ENCODE peak calls at places on chromosomes 11 and 22, in four cellular contexts. X, U, L and Z are unnamed samples.

GRCh38 chr11:6667733-6668374 is 12.2 kb upstream of the DCHS1 start:
- DNase-seq in L (peak), X (no peak), U (peak), Z (no peak)

GRCh38 chr11:29518389-29519174 is 498.2 kb downstream of the KCNA4 start:
- DNase-seq in U (no peak), X (no peak), L (no peak), Z (no peak)

GRCh38 chr11:2580061-2580421 is 119.8 kb downstream of the KCNQ1OT1 start:
- DNase-seq in X (no peak), L (no peak), U (no peak), Z (no peak)

GRCh38 chr11:64489831-64490441 is 101.1 kb upstream of the SLC22A12 start:
- DNase-seq in L (peak), X (no peak), U (peak), Z (peak)

GRCh38 chr11:17208257-17208999 is 642 bp upstream of the PIK3C2A start:
- DNase-seq in L (peak), X (peak), U (peak), Z (peak)

GRCh38 chr11:2769779-2770555 is 70.2 kb upstream of the KCNQ1OT1 start:
- DNase-seq in X (peak), L (no peak), U (no peak), Z (no peak)

GRCh38 chr11:26028294-26028954 is 303.5 kb upstream of the ANO3 start:
- DNase-seq in X (no peak), L (no peak), U (no peak), Z (no peak)

GRCh38 chr11:8263109-8263768 is 439 bp downstream of the LMO1 start:
- DNase-seq in U (no peak), X (no peak), L (no peak), Z (no peak)

GRCh38 chr11:16809901-16810668 is 71.6 kb downstream of the C11orf58 start:
- DNase-seq in L (no peak), X (no peak), U (peak), Z (no peak)

GRCh38 chr22:38228326-38228872 is 26.6 kb downstream of the MAFF start:
- DNase-seq in X (no peak), L (no peak), U (no peak), Z (no peak)

GRCh38 chr11:62854013-62854824 is 14.8 kb upstream of the WDR74 start:
- DNase-seq in X (no peak), L (no peak), U (no peak), Z (no peak)

GRCh38 chr11:43987384-43988039 is 45.1 kb downstream of the C11orf96 start:
- DNase-seq in L (no peak), U (peak), X (peak), Z (no peak)
- TF ChIP-seq POLR2AphosphoS5 in L (no peak), U (no peak), X (peak), Z (no peak)

DNA sequence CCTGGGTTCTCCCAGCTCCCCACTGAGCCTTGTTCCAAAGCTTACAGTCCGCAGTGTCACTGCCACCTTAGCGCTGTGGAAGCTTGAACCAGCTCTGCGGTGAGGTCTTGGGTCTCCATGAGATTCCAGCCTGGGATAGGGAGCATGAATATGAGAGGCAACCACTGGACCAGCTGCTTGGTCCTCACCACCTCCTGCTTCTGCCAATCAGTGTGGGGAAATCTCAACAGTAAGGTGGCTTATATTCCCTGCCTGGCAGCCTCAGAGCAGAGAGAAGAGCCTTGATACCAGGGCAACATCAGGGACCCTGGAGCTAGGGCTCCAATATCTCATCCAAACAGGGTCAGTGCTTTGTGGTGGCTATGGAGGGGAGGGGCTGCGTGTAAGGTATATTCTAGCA is 912 bp downstream of the CD44 start:
- DNase-seq in X (no peak), U (no peak), L (no peak), Z (no peak)
- TF ChIP-seq POLR2A in X (no peak), U (no peak), L (no peak), Z (no peak)

DNA sequence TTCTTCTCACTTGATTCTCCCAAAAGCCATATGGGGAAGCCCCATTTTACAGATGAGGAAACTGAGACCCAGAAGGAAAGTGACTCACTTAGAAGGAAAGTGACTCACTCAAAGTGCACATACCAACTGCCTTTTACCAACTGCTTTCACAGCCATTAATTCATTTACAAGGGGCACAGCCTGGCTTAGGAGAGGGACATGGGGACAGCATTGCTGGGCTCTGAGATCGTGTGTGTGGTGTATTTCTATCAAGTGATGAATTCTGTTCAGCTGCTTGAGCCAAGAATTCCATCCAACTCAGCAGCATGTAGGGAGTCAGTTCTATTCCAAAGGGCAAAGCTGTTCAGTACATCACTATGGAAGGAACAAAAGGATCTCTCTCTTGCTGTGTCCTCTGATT is 23.5 kb upstream of the PAK1 start:
- DNase-seq in L (no peak), U (no peak), X (no peak), Z (no peak)
- TF ChIP-seq POLR2AphosphoS5 in L (no peak), U (no peak), X (no peak), Z (no peak)

GRCh38 chr11:57345555-57346151 is 7.5 kb downstream of the P2RX3 start:
- DNase-seq in X (no peak), U (peak), L (peak), Z (peak)
- TF ChIP-seq POLR2A in X (no peak), U (no peak), L (no peak), Z (no peak)

GRCh38 chr11:67614730-67615454 is 8.2 kb downstream of the NDUFV1 start:
- DNase-seq in X (no peak), L (no peak), U (no peak), Z (no peak)

GRCh38 chr11:67613313-67613959 is 6.7 kb downstream of the NDUFV1 start:
- DNase-seq in X (no peak), L (no peak), U (no peak), Z (no peak)

GRCh38 chr11:67612751-67613150 is 6.0 kb downstream of the NDUFV1 start:
- DNase-seq in L (no peak), U (no peak), X (no peak), Z (no peak)

GRCh38 chr11:67615455-67616430 is 9.0 kb downstream of the NDUFV1 start:
- DNase-seq in L (peak), X (no peak), U (no peak), Z (no peak)

DNA sequence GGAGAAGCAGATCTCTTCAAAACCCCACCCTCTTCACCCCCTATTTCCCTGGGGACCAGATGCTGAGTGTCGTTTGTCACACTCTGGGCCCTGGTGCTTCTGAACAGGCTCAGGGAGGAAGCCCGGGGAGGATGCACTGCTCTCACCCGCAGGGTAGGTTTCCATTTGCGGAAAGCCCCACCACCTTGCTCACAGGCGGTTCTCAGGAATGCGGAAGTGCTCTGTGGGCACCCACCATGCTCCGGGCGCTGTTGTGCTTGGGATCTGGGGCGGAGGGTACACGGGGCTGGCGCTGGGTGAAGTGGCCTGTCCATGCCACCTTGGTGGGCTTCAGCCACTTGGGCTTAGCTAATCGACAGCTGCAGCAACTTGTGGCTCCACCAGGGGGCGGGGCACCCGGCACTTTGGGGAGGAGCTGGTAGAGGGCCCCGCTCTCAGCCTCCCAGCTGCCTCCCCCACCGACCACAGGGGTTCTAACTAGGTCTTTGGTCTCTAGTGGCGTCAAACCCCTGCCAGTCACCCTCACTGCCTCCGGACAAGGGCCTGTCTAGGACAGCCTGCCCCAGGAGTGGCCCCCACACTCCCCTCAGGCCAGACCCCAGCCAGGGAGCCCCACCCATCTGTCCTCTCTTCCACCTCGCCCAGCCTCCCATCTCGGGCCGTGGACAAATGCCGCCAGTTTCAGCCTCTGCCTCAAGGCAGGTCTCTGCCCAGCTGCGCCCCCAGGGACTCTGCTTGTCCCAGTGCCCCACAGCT is 7.4 kb downstream of the NDUFV1 start:
- DNase-seq in U (peak), X (no peak), L (peak), Z (peak)
- TF ChIP-seq POLR2AphosphoS5 in U (peak), X (no peak), L (no peak), Z (peak)

GRCh38 chr11:128518493-128519207 is 68.7 kb downstream of the ETS1 start:
- DNase-seq in U (no peak), X (no peak), L (no peak), Z (no peak)

GRCh38 chr11:128516467-128516778 is 70.9 kb downstream of the ETS1 start:
- DNase-seq in U (no peak), L (no peak), X (peak), Z (no peak)

GRCh38 chr11:128519353-128519752 is 68.0 kb downstream of the ETS1 start:
- DNase-seq in X (no peak), L (no peak), U (no peak), Z (no peak)

GRCh38 chr11:128516886-128517285 is 70.5 kb downstream of the ETS1 start:
- DNase-seq in X (peak), L (no peak), U (no peak), Z (no peak)

DNA sequence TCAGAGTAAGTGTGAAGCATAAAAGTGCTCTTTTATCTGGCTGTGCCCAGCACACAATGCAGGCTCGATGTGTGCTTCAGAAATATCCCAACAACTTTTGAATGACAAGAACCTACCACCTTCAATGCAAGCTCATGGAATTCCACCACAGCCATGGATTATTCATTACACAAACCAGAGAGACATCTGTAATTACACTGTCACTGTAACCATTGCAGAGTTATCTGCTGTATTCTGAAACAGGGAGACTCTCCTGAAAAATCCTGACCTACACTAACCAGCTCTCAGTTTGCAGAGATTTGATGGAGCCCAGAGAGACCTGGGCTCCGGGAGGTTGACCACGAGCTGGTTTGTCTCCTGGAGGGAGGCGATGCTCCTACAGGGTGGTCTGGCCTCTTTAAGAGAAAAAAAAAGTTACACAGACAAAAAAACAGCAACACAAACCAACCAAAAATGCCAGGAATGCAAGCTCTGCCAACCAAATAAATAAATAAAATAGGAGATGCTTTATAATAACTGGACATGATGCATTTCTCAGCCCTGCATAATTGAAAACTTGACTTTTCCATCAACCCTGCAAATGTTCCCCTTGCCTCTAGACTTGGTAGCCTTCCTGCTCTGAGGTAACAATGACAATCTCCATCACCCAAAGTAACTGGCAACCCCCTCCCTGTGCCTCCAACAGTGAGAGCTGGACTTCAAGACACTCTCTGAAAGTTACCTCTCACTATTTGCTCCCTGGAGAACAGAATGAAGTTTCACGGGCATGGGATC is 69.7 kb downstream of the ETS1 start:
- DNase-seq in X (peak), L (no peak), U (no peak), Z (no peak)
- TF ChIP-seq POLR2A in X (no peak), L (no peak), U (peak), Z (no peak)

GRCh38 chr22:43008509-43008908 is 6.4 kb downstream of the PACSIN2 start:
- DNase-seq in X (no peak), U (no peak), L (no peak), Z (no peak)

GRCh38 chr22:43006016-43006505 is 8.9 kb downstream of the PACSIN2 start:
- DNase-seq in L (no peak), X (no peak), U (no peak), Z (no peak)

GRCh38 chr22:43006753-43007152 is 8.2 kb downstream of the PACSIN2 start:
- DNase-seq in U (no peak), X (no peak), L (no peak), Z (no peak)

GRCh38 chr22:43008921-43009320 is 6.0 kb downstream of the PACSIN2 start:
- DNase-seq in U (no peak), X (no peak), L (no peak), Z (no peak)

GRCh38 chr22:43007519-43008102 is 7.3 kb downstream of the PACSIN2 start:
- DNase-seq in L (no peak), U (no peak), X (no peak), Z (no peak)
- TF ChIP-seq POLR2AphosphoS5 in L (no peak), U (no peak), X (no peak), Z (no peak)

DNA sequence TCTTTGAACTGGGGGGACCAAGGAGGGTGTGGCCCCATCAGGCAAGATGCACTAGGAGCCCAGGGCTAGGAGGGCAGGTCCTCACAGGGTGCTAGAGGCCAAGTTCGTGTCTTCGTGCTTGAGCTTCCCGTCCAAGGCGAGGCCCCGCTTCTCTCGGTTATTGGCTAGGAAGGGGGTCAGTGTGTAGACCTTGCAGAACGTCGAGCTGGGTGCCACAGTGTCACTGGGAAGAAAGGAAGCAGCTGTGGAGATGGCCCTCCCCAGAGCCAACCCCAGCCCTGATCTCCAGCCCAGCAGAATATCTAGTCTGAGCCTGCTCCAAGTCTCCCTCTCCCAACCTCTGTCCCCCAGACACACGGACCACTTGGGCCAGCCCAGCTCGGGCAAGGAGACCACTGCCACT is 33.4 kb downstream of the TPBGL start:
- DNase-seq in L (no peak), X (no peak), U (no peak), Z (no peak)
- TF ChIP-seq POLR2A in L (no peak), X (no peak), U (no peak), Z (no peak)

GRCh38 chr11:119361056-119361787 is 14.7 kb upstream of the MFRP start:
- DNase-seq in L (peak), X (no peak), U (no peak), Z (no peak)
- TF ChIP-seq POLR2AphosphoS5 in L (no peak), X (peak), U (no peak), Z (no peak)